ENCODE peak calls at places on chromosomes 5 and 9, in ten cellular contexts. V is amniotic stem cell; A is AG10803; I is brain microvascular endothelial cell; O is GM12865; X is CD14-positive monocyte; W is adipocyte; Y is activated T-helper 1 cell treated with anti-CD3 and anti-CD28 coated beads, Interleukin-12 subunit alpha, Interleukin-12 subunit beta, Interleukin-2, Interleukin-4 antibody, amounts not matched to agents 30 ng/mL and 10 ng/mL and 1 ng/mL, durations not matched to agents 14 hours and 24 hours and 36 hours; S is spleen; F is NAMALWA. L is an unnamed sample.

GRCh38 chr9:71096431-71097108 is 24.9 kb downstream of the TRPM3 start:
- DNase-seq in S (no peak), O (no peak), X (no peak), A (no peak), F (no peak), V (no peak), Y (no peak), W (no peak), I (no peak), L (no peak)

GRCh38 chr9:137301086-137301947 is 754 bp downstream of the NRARP start:
- DNase-seq in S (no peak), A (no peak), F (no peak), I (no peak), W (peak; percentile 63), V (no peak), X (peak; percentile 45), Y (no peak), O (peak; percentile 58), L (peak; percentile 65)

GRCh38 chr5:61327761-61328753 is 4.0 kb upstream of the ZSWIM6 start:
- DNase-seq in S (no peak), W (peak; percentile 69), Y (no peak), V (no peak), A (peak; percentile 85), X (peak; percentile 57), O (peak; percentile 81), F (no peak), I (peak; percentile 88), L (peak; percentile 66)

GRCh38 chr9:131728961-131729360 is 10.9 kb downstream of the RAPGEF1 start:
- DNase-seq in I (no peak), F (peak; percentile 94), A (no peak), Y (no peak), S (peak; percentile 88), X (peak; percentile 57), O (peak; percentile 75), V (no peak), W (no peak), L (no peak)

GRCh38 chr9:105338308-105338707 is 93.9 kb downstream of the SLC44A1 start:
- DNase-seq in V (no peak), I (no peak), F (no peak), O (no peak), W (no peak), X (no peak), A (no peak), S (no peak), Y (no peak), L (no peak)

GRCh38 chr9:16602494-16602893 is 268.0 kb downstream of the BNC2 start:
- DNase-seq in W (no peak), A (no peak), X (no peak), F (no peak), O (peak; percentile 28), I (no peak), V (no peak), Y (no peak), S (no peak), L (no peak)

GRCh38 chr5:1526151-1526631 is 2.4 kb upstream of the LPCAT1 start:
- DNase-seq in W (no peak), F (no peak), V (no peak), X (peak; percentile 31), I (no peak), O (no peak), A (no peak), Y (no peak), S (peak; percentile 74), L (no peak)

GRCh38 chr5:181246276-181247050 is 2.8 kb upstream of the RACK1 start:
- DNase-seq in O (peak; percentile 89), Y (peak; percentile 77), W (peak; percentile 97), F (peak; percentile 72), S (peak; percentile 95), X (peak; percentile 78), A (peak; percentile 88), V (no peak), I (peak; percentile 80), L (peak; percentile 97)

GRCh38 chr5:6356578-6357164 is 21.7 kb downstream of the MED10 start:
- DNase-seq in O (no peak), Y (no peak), F (no peak), I (no peak), W (no peak), A (no peak), V (no peak), S (no peak), X (no peak), L (no peak)

GRCh38 chr9:95138474-95138873 is 179.0 kb downstream of the FANCC start:
- DNase-seq in V (no peak), F (no peak), X (no peak), W (no peak), Y (no peak), S (no peak), O (no peak), A (no peak), I (no peak), L (no peak)

GRCh38 chr5:127615916-127616315 is 33.0 kb upstream of the CTXN3 start:
- DNase-seq in V (no peak), F (no peak), A (peak; percentile 4), I (no peak), Y (no peak), O (no peak), S (no peak), W (peak; percentile 60), X (no peak), L (no peak)

GRCh38 chr9:98334796-98335195 is 79.3 kb upstream of the TBC1D2 start:
- DNase-seq in W (no peak), S (peak; percentile 7), A (no peak), I (no peak), O (no peak), F (no peak), X (no peak), V (no peak), Y (no peak), L (no peak)

GRCh38 chr9:80503692-80504400 is 932.1 kb downstream of the TLE4 start:
- DNase-seq in I (peak; percentile 11), S (no peak), A (no peak), Y (no peak), W (no peak), X (no peak), F (no peak), O (no peak), V (no peak), L (no peak)

GRCh38 chr5:125140220-125140619 is 393.8 kb upstream of the ZNF608 start:
- DNase-seq in O (no peak), W (peak; percentile 46), A (no peak), Y (no peak), X (no peak), F (no peak), V (no peak), I (no peak), S (no peak), L (no peak)

GRCh38 chr9:126561582-126561981 is 52.1 kb upstream of the LMX1B start:
- DNase-seq in X (no peak), O (no peak), F (no peak), S (peak; percentile 51), Y (no peak), I (no peak), W (no peak), A (peak; percentile 5), V (no peak), L (no peak)

GRCh38 chr5:139806726-139807646 is 11.4 kb downstream of the PSD2 start:
- DNase-seq in Y (no peak), S (peak; percentile 19), O (no peak), W (no peak), I (no peak), F (no peak), V (no peak), A (no peak), X (no peak), L (no peak)

GRCh38 chr5:132695956-132696355 is 22.2 kb downstream of the IL4 start:
- DNase-seq in X (no peak), A (no peak), O (no peak), Y (no peak), W (no peak), F (no peak), S (no peak), V (no peak), I (no peak), L (no peak)

L was measured in GM03348.